ENCODE peak calls at places on chromosomes 6 and 20, in ten cellular contexts. One of them, this sample, is unnamed.

GRCh38 chr6:133705731-133706130 is 183.2 kb upstream of the TCF21 start:
- DNase-seq in IMR-90: peak; percentile 82
- DNase-seq in brain microvascular endothelial cell: peak; percentile 82
- DNase-seq in GM23338: no peak
- DNase-seq in HL-60: no peak
- DNase-seq in fibroblast of pulmonary artery: peak; percentile 34
- DNase-seq in mesenchymal stem cell: no peak
- DNase-seq in astrocyte of the spinal cord: peak; percentile 85
- DNase-seq in fibroblast of lung: peak; percentile 74
- DNase-seq in CD8-positive, alpha-beta T cell: no peak
- DNase-seq in this sample: peak; percentile 82

GRCh38 chr6:108004861-108005260 is 46.9 kb upstream of the SEC63 start:
- DNase-seq in brain microvascular endothelial cell: no peak
- DNase-seq in fibroblast of lung: no peak
- DNase-seq in fibroblast of pulmonary artery: no peak
- DNase-seq in GM23338: no peak
- DNase-seq in astrocyte of the spinal cord: no peak
- DNase-seq in CD8-positive, alpha-beta T cell: no peak
- DNase-seq in IMR-90: no peak
- DNase-seq in HL-60: no peak
- DNase-seq in mesenchymal stem cell: no peak
- DNase-seq in this sample: no peak

GRCh38 chr20:4694076-4694475 is 27.6 kb upstream of the PRND start:
- DNase-seq in astrocyte of the spinal cord: no peak
- DNase-seq in CD8-positive, alpha-beta T cell: no peak
- DNase-seq in fibroblast of pulmonary artery: no peak
- DNase-seq in mesenchymal stem cell: no peak
- DNase-seq in IMR-90: no peak
- DNase-seq in HL-60: no peak
- DNase-seq in GM23338: no peak
- DNase-seq in fibroblast of lung: no peak
- DNase-seq in brain microvascular endothelial cell: no peak
- DNase-seq in this sample: no peak

GRCh38 chr6:9576521-9576920 is 838.4 kb downstream of the TFAP2A start:
- DNase-seq in astrocyte of the spinal cord: no peak
- DNase-seq in fibroblast of lung: no peak
- DNase-seq in IMR-90: no peak
- DNase-seq in mesenchymal stem cell: no peak
- DNase-seq in HL-60: no peak
- DNase-seq in fibroblast of pulmonary artery: no peak
- DNase-seq in GM23338: no peak
- DNase-seq in brain microvascular endothelial cell: no peak
- DNase-seq in CD8-positive, alpha-beta T cell: no peak
- DNase-seq in this sample: no peak

GRCh38 chr6:135568366-135568765 is 70.8 kb upstream of the AHI1 start:
- DNase-seq in mesenchymal stem cell: peak; percentile 19
- DNase-seq in HL-60: no peak
- DNase-seq in GM23338: no peak
- DNase-seq in CD8-positive, alpha-beta T cell: peak; percentile 15
- DNase-seq in fibroblast of pulmonary artery: peak; percentile 90
- DNase-seq in astrocyte of the spinal cord: peak; percentile 91
- DNase-seq in fibroblast of lung: peak; percentile 92
- DNase-seq in brain microvascular endothelial cell: peak; percentile 97
- DNase-seq in IMR-90: peak; percentile 95
- DNase-seq in this sample: peak; percentile 73

GRCh38 chr6:37496951-37497885 is 2.5 kb downstream of the CCDC167 start:
- DNase-seq in GM23338: no peak
- DNase-seq in fibroblast of lung: no peak
- DNase-seq in mesenchymal stem cell: no peak
- DNase-seq in fibroblast of pulmonary artery: no peak
- DNase-seq in astrocyte of the spinal cord: no peak
- DNase-seq in IMR-90: no peak
- DNase-seq in HL-60: no peak
- DNase-seq in CD8-positive, alpha-beta T cell: no peak
- DNase-seq in brain microvascular endothelial cell: no peak
- DNase-seq in this sample: no peak

GRCh38 chr6:147434508-147434907 is 74.0 kb upstream of the SAMD5 start:
- DNase-seq in astrocyte of the spinal cord: no peak
- DNase-seq in brain microvascular endothelial cell: peak; percentile 17
- DNase-seq in fibroblast of lung: peak; percentile 33
- DNase-seq in fibroblast of pulmonary artery: no peak
- DNase-seq in HL-60: no peak
- DNase-seq in mesenchymal stem cell: peak; percentile 38
- DNase-seq in CD8-positive, alpha-beta T cell: no peak
- DNase-seq in IMR-90: peak; percentile 1
- DNase-seq in GM23338: no peak
- DNase-seq in this sample: peak; percentile 2

GRCh38 chr20:8870652-8871051 is 198.2 kb upstream of the PLCB4 start:
- DNase-seq in CD8-positive, alpha-beta T cell: no peak
- DNase-seq in HL-60: no peak
- DNase-seq in fibroblast of lung: no peak
- DNase-seq in astrocyte of the spinal cord: no peak
- DNase-seq in brain microvascular endothelial cell: no peak
- DNase-seq in IMR-90: no peak
- DNase-seq in GM23338: no peak
- DNase-seq in mesenchymal stem cell: no peak
- DNase-seq in fibroblast of pulmonary artery: no peak
- DNase-seq in this sample: no peak

GRCh38 chr6:14254505-14254904 is 136.9 kb downstream of the CD83 start:
- DNase-seq in GM23338: no peak
- DNase-seq in fibroblast of pulmonary artery: no peak
- DNase-seq in mesenchymal stem cell: no peak
- DNase-seq in fibroblast of lung: no peak
- DNase-seq in HL-60: no peak
- DNase-seq in CD8-positive, alpha-beta T cell: no peak
- DNase-seq in astrocyte of the spinal cord: no peak
- DNase-seq in brain microvascular endothelial cell: no peak
- DNase-seq in IMR-90: no peak
- DNase-seq in this sample: no peak

GRCh38 chr20:34954905-34955231 is 738 bp downstream of the GSS start:
- DNase-seq in fibroblast of lung: peak; percentile 51
- DNase-seq in fibroblast of pulmonary artery: no peak
- DNase-seq in astrocyte of the spinal cord: no peak
- DNase-seq in IMR-90: peak; percentile 42
- DNase-seq in mesenchymal stem cell: no peak
- DNase-seq in brain microvascular endothelial cell: peak; percentile 35
- DNase-seq in GM23338: peak; percentile 42
- DNase-seq in HL-60: no peak
- DNase-seq in CD8-positive, alpha-beta T cell: no peak
- DNase-seq in this sample: no peak

GRCh38 chr6:3706547-3707467 is 44.7 kb downstream of the PXDC1 start:
- DNase-seq in GM23338: no peak
- DNase-seq in HL-60: no peak
- DNase-seq in astrocyte of the spinal cord: no peak
- DNase-seq in fibroblast of pulmonary artery: peak; percentile 55
- DNase-seq in CD8-positive, alpha-beta T cell: no peak
- DNase-seq in mesenchymal stem cell: peak; percentile 20
- DNase-seq in brain microvascular endothelial cell: peak; percentile 24
- DNase-seq in fibroblast of lung: peak; percentile 6
- DNase-seq in IMR-90: peak; percentile 18
- DNase-seq in this sample: no peak

GRCh38 chr20:5996765-5997164 is 46.3 kb downstream of the MCM8 start:
- DNase-seq in astrocyte of the spinal cord: no peak
- DNase-seq in fibroblast of lung: no peak
- DNase-seq in HL-60: peak; percentile 83
- DNase-seq in CD8-positive, alpha-beta T cell: peak; percentile 23
- DNase-seq in mesenchymal stem cell: no peak
- DNase-seq in fibroblast of pulmonary artery: no peak
- DNase-seq in GM23338: peak; percentile 38
- DNase-seq in brain microvascular endothelial cell: no peak
- DNase-seq in IMR-90: no peak
- DNase-seq in this sample: no peak

GRCh38 chr6:166488081-166488685 is 98.3 kb downstream of the RAMACL start:
- DNase-seq in IMR-90: peak; percentile 39
- DNase-seq in fibroblast of pulmonary artery: peak; percentile 67
- DNase-seq in astrocyte of the spinal cord: peak; percentile 43
- DNase-seq in CD8-positive, alpha-beta T cell: peak; percentile 73
- DNase-seq in mesenchymal stem cell: peak; percentile 16
- DNase-seq in HL-60: peak; percentile 80
- DNase-seq in fibroblast of lung: peak; percentile 12
- DNase-seq in GM23338: no peak
- DNase-seq in brain microvascular endothelial cell: peak; percentile 60
- DNase-seq in this sample: peak; percentile 20

GRCh38 chr20:24160563-24161355 is 172.2 kb upstream of the GGTLC1 start:
- DNase-seq in brain microvascular endothelial cell: peak; percentile 72
- DNase-seq in fibroblast of lung: peak; percentile 65
- DNase-seq in astrocyte of the spinal cord: peak; percentile 74
- DNase-seq in fibroblast of pulmonary artery: peak; percentile 74
- DNase-seq in IMR-90: peak; percentile 63
- DNase-seq in HL-60: peak; percentile 45
- DNase-seq in CD8-positive, alpha-beta T cell: no peak
- DNase-seq in GM23338: peak; percentile 65
- DNase-seq in mesenchymal stem cell: peak; percentile 7
- DNase-seq in this sample: peak; percentile 3

GRCh38 chr6:35064508-35065440 is 76.4 kb downstream of the TCP11 start:
- DNase-seq in HL-60: no peak
- DNase-seq in fibroblast of pulmonary artery: no peak
- DNase-seq in fibroblast of lung: no peak
- DNase-seq in mesenchymal stem cell: no peak
- DNase-seq in brain microvascular endothelial cell: no peak
- DNase-seq in CD8-positive, alpha-beta T cell: no peak
- DNase-seq in astrocyte of the spinal cord: no peak
- DNase-seq in GM23338: no peak
- DNase-seq in IMR-90: no peak
- DNase-seq in this sample: no peak

GRCh38 chr6:44664716-44665115 is 277.2 kb downstream of the CDC5L start:
- DNase-seq in GM23338: no peak
- DNase-seq in IMR-90: peak; percentile 9
- DNase-seq in fibroblast of pulmonary artery: no peak
- DNase-seq in fibroblast of lung: no peak
- DNase-seq in brain microvascular endothelial cell: no peak
- DNase-seq in CD8-positive, alpha-beta T cell: no peak
- DNase-seq in astrocyte of the spinal cord: peak; percentile 56
- DNase-seq in mesenchymal stem cell: peak; percentile 35
- DNase-seq in HL-60: no peak
- DNase-seq in this sample: no peak

GRCh38 chr20:50339196-50339901 is 148.7 kb downstream of the CEBPB start:
- DNase-seq in astrocyte of the spinal cord: peak; percentile 45
- DNase-seq in HL-60: no peak
- DNase-seq in fibroblast of pulmonary artery: peak; percentile 51
- DNase-seq in GM23338: no peak
- DNase-seq in CD8-positive, alpha-beta T cell: no peak
- DNase-seq in IMR-90: peak; percentile 69
- DNase-seq in mesenchymal stem cell: peak; percentile 62
- DNase-seq in fibroblast of lung: peak; percentile 75
- DNase-seq in brain microvascular endothelial cell: no peak
- DNase-seq in this sample: no peak

GRCh38 chr6:26125015-26125690 is 37.9 kb downstream of the HFE start:
- DNase-seq in fibroblast of lung: peak; percentile 15
- DNase-seq in CD8-positive, alpha-beta T cell: no peak
- DNase-seq in GM23338: no peak
- DNase-seq in brain microvascular endothelial cell: peak; percentile 4
- DNase-seq in IMR-90: no peak
- DNase-seq in HL-60: peak; percentile 13
- DNase-seq in mesenchymal stem cell: peak; percentile 29
- DNase-seq in astrocyte of the spinal cord: no peak
- DNase-seq in fibroblast of pulmonary artery: no peak
- DNase-seq in this sample: no peak
- H3K4me3 ChIP-seq in fibroblast of lung: peak overlapping the region; percentile 98
- H3K4me3 ChIP-seq in CD8-positive, alpha-beta T cell: peak overlapping the region; percentile 98
- H3K4me3 ChIP-seq in GM23338: peak overlapping the region; percentile 94
- H3K4me3 ChIP-seq in brain microvascular endothelial cell: peak overlapping the region; percentile 78
- H3K4me3 ChIP-seq in IMR-90: peak overlapping the region; percentile 83
- H3K4me3 ChIP-seq in HL-60: peak overlapping the region; percentile 72
- H3K4me3 ChIP-seq in mesenchymal stem cell: peak overlapping the region; percentile 81
- H3K4me3 ChIP-seq in astrocyte of the spinal cord: peak overlapping the region; percentile 99
- H3K4me3 ChIP-seq in fibroblast of pulmonary artery: peak overlapping the region; percentile 100
- H3K4me3 ChIP-seq in this sample: peak overlapping the region; percentile 98

GRCh38 chr20:51376121-51376520 is 166.4 kb downstream of the NFATC2 start:
- DNase-seq in IMR-90: no peak
- DNase-seq in fibroblast of pulmonary artery: no peak
- DNase-seq in astrocyte of the spinal cord: no peak
- DNase-seq in CD8-positive, alpha-beta T cell: no peak
- DNase-seq in fibroblast of lung: no peak
- DNase-seq in mesenchymal stem cell: no peak
- DNase-seq in HL-60: no peak
- DNase-seq in GM23338: no peak
- DNase-seq in brain microvascular endothelial cell: no peak
- DNase-seq in this sample: no peak
- H3K4me3 ChIP-seq in IMR-90: no peak overlapping the region
- H3K4me3 ChIP-seq in fibroblast of pulmonary artery: no peak overlapping the region
- H3K4me3 ChIP-seq in astrocyte of the spinal cord: no peak overlapping the region
- H3K4me3 ChIP-seq in CD8-positive, alpha-beta T cell: no peak overlapping the region
- H3K4me3 ChIP-seq in fibroblast of lung: no peak overlapping the region
- H3K4me3 ChIP-seq in mesenchymal stem cell: no peak overlapping the region
- H3K4me3 ChIP-seq in HL-60: no peak overlapping the region
- H3K4me3 ChIP-seq in GM23338: no peak overlapping the region
- H3K4me3 ChIP-seq in brain microvascular endothelial cell: no peak overlapping the region
- H3K4me3 ChIP-seq in this sample: no peak overlapping the region

GRCh38 chr6:168034537-168034936 is 37.1 kb downstream of the KIF25 start:
- DNase-seq in fibroblast of lung: no peak
- DNase-seq in GM23338: no peak
- DNase-seq in IMR-90: no peak
- DNase-seq in fibroblast of pulmonary artery: no peak
- DNase-seq in brain microvascular endothelial cell: no peak
- DNase-seq in astrocyte of the spinal cord: no peak
- DNase-seq in mesenchymal stem cell: no peak
- DNase-seq in HL-60: no peak
- DNase-seq in CD8-positive, alpha-beta T cell: no peak
- DNase-seq in this sample: no peak

GRCh38 chr6:168033791-168034190 is 36.3 kb downstream of the KIF25 start:
- DNase-seq in HL-60: no peak
- DNase-seq in mesenchymal stem cell: no peak
- DNase-seq in fibroblast of lung: no peak
- DNase-seq in IMR-90: no peak
- DNase-seq in astrocyte of the spinal cord: no peak
- DNase-seq in fibroblast of pulmonary artery: no peak
- DNase-seq in CD8-positive, alpha-beta T cell: no peak
- DNase-seq in GM23338: no peak
- DNase-seq in brain microvascular endothelial cell: no peak
- DNase-seq in this sample: no peak

GRCh38 chr6:168037242-168037641 is 39.8 kb downstream of the KIF25 start:
- DNase-seq in IMR-90: no peak
- DNase-seq in brain microvascular endothelial cell: no peak
- DNase-seq in fibroblast of lung: no peak
- DNase-seq in fibroblast of pulmonary artery: no peak
- DNase-seq in GM23338: no peak
- DNase-seq in HL-60: no peak
- DNase-seq in mesenchymal stem cell: peak; percentile 27
- DNase-seq in CD8-positive, alpha-beta T cell: no peak
- DNase-seq in astrocyte of the spinal cord: no peak
- DNase-seq in this sample: no peak

GRCh38 chr6:168035661-168036616 is 38.5 kb downstream of the KIF25 start:
- DNase-seq in CD8-positive, alpha-beta T cell: no peak
- DNase-seq in mesenchymal stem cell: peak; percentile 88
- DNase-seq in brain microvascular endothelial cell: peak; percentile 79
- DNase-seq in fibroblast of lung: peak; percentile 40
- DNase-seq in fibroblast of pulmonary artery: peak; percentile 81
- DNase-seq in GM23338: no peak
- DNase-seq in IMR-90: peak; percentile 85
- DNase-seq in HL-60: no peak
- DNase-seq in astrocyte of the spinal cord: peak; percentile 39
- DNase-seq in this sample: no peak

GRCh38 chr6:168035098-168035660 is 37.7 kb downstream of the KIF25 start:
- DNase-seq in fibroblast of lung: peak; percentile 43
- DNase-seq in HL-60: no peak
- DNase-seq in IMR-90: peak; percentile 78
- DNase-seq in mesenchymal stem cell: peak; percentile 93
- DNase-seq in GM23338: peak; percentile 94
- DNase-seq in astrocyte of the spinal cord: peak; percentile 70
- DNase-seq in fibroblast of pulmonary artery: peak; percentile 89
- DNase-seq in brain microvascular endothelial cell: peak; percentile 85
- DNase-seq in CD8-positive, alpha-beta T cell: no peak
- DNase-seq in this sample: peak; percentile 22
- H3K4me3 ChIP-seq in fibroblast of lung: peak overlapping the region; percentile 60
- H3K4me3 ChIP-seq in HL-60: no peak overlapping the region
- H3K4me3 ChIP-seq in IMR-90: peak overlapping the region; percentile 58
- H3K4me3 ChIP-seq in mesenchymal stem cell: peak overlapping the region; percentile 37
- H3K4me3 ChIP-seq in GM23338: peak overlapping the region; percentile 46
- H3K4me3 ChIP-seq in astrocyte of the spinal cord: peak overlapping the region; percentile 39
- H3K4me3 ChIP-seq in fibroblast of pulmonary artery: peak overlapping the region; percentile 54
- H3K4me3 ChIP-seq in brain microvascular endothelial cell: peak overlapping the region; percentile 43
- H3K4me3 ChIP-seq in CD8-positive, alpha-beta T cell: no peak overlapping the region
- H3K4me3 ChIP-seq in this sample: peak overlapping the region; percentile 41

GRCh38 chr20:62977613-62978558 is 25.4 kb downstream of the SLC17A9 start:
- DNase-seq in fibroblast of lung: no peak
- DNase-seq in astrocyte of the spinal cord: no peak
- DNase-seq in HL-60: no peak
- DNase-seq in fibroblast of pulmonary artery: no peak
- DNase-seq in brain microvascular endothelial cell: no peak
- DNase-seq in CD8-positive, alpha-beta T cell: peak; percentile 64
- DNase-seq in IMR-90: no peak
- DNase-seq in mesenchymal stem cell: no peak
- DNase-seq in GM23338: no peak
- DNase-seq in this sample: no peak
- H3K4me3 ChIP-seq in fibroblast of lung: no peak overlapping the region
- H3K4me3 ChIP-seq in astrocyte of the spinal cord: no peak overlapping the region
- H3K4me3 ChIP-seq in HL-60: no peak overlapping the region
- H3K4me3 ChIP-seq in fibroblast of pulmonary artery: no peak overlapping the region
- H3K4me3 ChIP-seq in brain microvascular endothelial cell: no peak overlapping the region
- H3K4me3 ChIP-seq in CD8-positive, alpha-beta T cell: peak overlapping the region; percentile 29
- H3K4me3 ChIP-seq in IMR-90: no peak overlapping the region
- H3K4me3 ChIP-seq in mesenchymal stem cell: no peak overlapping the region
- H3K4me3 ChIP-seq in GM23338: no peak overlapping the region
- H3K4me3 ChIP-seq in this sample: no peak overlapping the region